ENCODE peak calls at places on chromosomes 11 and 22, in six cellular contexts. One of them, this sample, is unnamed.

GRCh38 chr11:86476109-86476861 is 101.6 kb downstream of the CCDC81 start:
- DNase-seq in breast epithelium: no peak
- DNase-seq in A172: no peak
- DNase-seq in C1 segment of cervical spinal cord: no peak
- DNase-seq in activated effector memory CD4-positive, alpha-beta T cell treated with Interleukin-2 at 50 U/mL for 16 hours: no peak
- DNase-seq in stimulated activated CD4-positive, alpha-beta T cell treated with anti-CD3 and anti-CD28 coated beads, Interleukin-12 subunit alpha, Interleukin-12 subunit beta, amount 100 ng/mL, for 48 hours: no peak
- DNase-seq in this sample: no peak

GRCh38 chr11:131855320-131855719 is 484.9 kb downstream of the NTM start:
- DNase-seq in stimulated activated CD4-positive, alpha-beta T cell treated with anti-CD3 and anti-CD28 coated beads, Interleukin-12 subunit alpha, Interleukin-12 subunit beta, amount 100 ng/mL, for 48 hours: no peak
- DNase-seq in activated effector memory CD4-positive, alpha-beta T cell treated with Interleukin-2 at 50 U/mL for 16 hours: no peak
- DNase-seq in breast epithelium: no peak
- DNase-seq in A172: no peak
- DNase-seq in C1 segment of cervical spinal cord: no peak
- DNase-seq in this sample: no peak

GRCh38 chr22:26321469-26321913 is 107.6 kb upstream of the ASPHD2 start:
- DNase-seq in activated effector memory CD4-positive, alpha-beta T cell treated with Interleukin-2 at 50 U/mL for 16 hours: no peak
- DNase-seq in A172: peak
- DNase-seq in C1 segment of cervical spinal cord: no peak
- DNase-seq in breast epithelium: no peak
- DNase-seq in stimulated activated CD4-positive, alpha-beta T cell treated with anti-CD3 and anti-CD28 coated beads, Interleukin-12 subunit alpha, Interleukin-12 subunit beta, amount 100 ng/mL, for 48 hours: no peak
- DNase-seq in this sample: no peak

GRCh38 chr22:39197578-39197977 is 45.1 kb upstream of the CBX7 start:
- DNase-seq in C1 segment of cervical spinal cord: no peak
- DNase-seq in breast epithelium: no peak
- DNase-seq in stimulated activated CD4-positive, alpha-beta T cell treated with anti-CD3 and anti-CD28 coated beads, Interleukin-12 subunit alpha, Interleukin-12 subunit beta, amount 100 ng/mL, for 48 hours: no peak
- DNase-seq in A172: no peak
- DNase-seq in activated effector memory CD4-positive, alpha-beta T cell treated with Interleukin-2 at 50 U/mL for 16 hours: no peak
- DNase-seq in this sample: peak

GRCh38 chr22:43085658-43086606 is 3.3 kb downstream of the TTLL1 start:
- DNase-seq in C1 segment of cervical spinal cord: no peak
- DNase-seq in breast epithelium: no peak
- DNase-seq in activated effector memory CD4-positive, alpha-beta T cell treated with Interleukin-2 at 50 U/mL for 16 hours: no peak
- DNase-seq in A172: no peak
- DNase-seq in stimulated activated CD4-positive, alpha-beta T cell treated with anti-CD3 and anti-CD28 coated beads, Interleukin-12 subunit alpha, Interleukin-12 subunit beta, amount 100 ng/mL, for 48 hours: no peak
- DNase-seq in this sample: no peak

GRCh38 chr11:67303132-67303988 is at the start of gene SSH3:
- DNase-seq in activated effector memory CD4-positive, alpha-beta T cell treated with Interleukin-2 at 50 U/mL for 16 hours: peak
- DNase-seq in A172: no peak
- DNase-seq in breast epithelium: peak
- DNase-seq in stimulated activated CD4-positive, alpha-beta T cell treated with anti-CD3 and anti-CD28 coated beads, Interleukin-12 subunit alpha, Interleukin-12 subunit beta, amount 100 ng/mL, for 48 hours: no peak
- DNase-seq in C1 segment of cervical spinal cord: peak
- DNase-seq in this sample: peak

GRCh38 chr11:117185739-117186430 is 7.3 kb downstream of the SIDT2 start:
- DNase-seq in breast epithelium: peak
- DNase-seq in C1 segment of cervical spinal cord: no peak
- DNase-seq in activated effector memory CD4-positive, alpha-beta T cell treated with Interleukin-2 at 50 U/mL for 16 hours: no peak
- DNase-seq in stimulated activated CD4-positive, alpha-beta T cell treated with anti-CD3 and anti-CD28 coated beads, Interleukin-12 subunit alpha, Interleukin-12 subunit beta, amount 100 ng/mL, for 48 hours: no peak
- DNase-seq in A172: no peak
- DNase-seq in this sample: no peak

GRCh38 chr22:43381693-43382092 is 30.1 kb upstream of the MPPED1 start:
- DNase-seq in stimulated activated CD4-positive, alpha-beta T cell treated with anti-CD3 and anti-CD28 coated beads, Interleukin-12 subunit alpha, Interleukin-12 subunit beta, amount 100 ng/mL, for 48 hours: no peak
- DNase-seq in A172: no peak
- DNase-seq in activated effector memory CD4-positive, alpha-beta T cell treated with Interleukin-2 at 50 U/mL for 16 hours: no peak
- DNase-seq in breast epithelium: no peak
- DNase-seq in C1 segment of cervical spinal cord: no peak
- DNase-seq in this sample: no peak

GRCh38 chr22:46319319-46319718 is 16.2 kb upstream of the TRMU start:
- DNase-seq in C1 segment of cervical spinal cord: no peak
- DNase-seq in breast epithelium: no peak
- DNase-seq in stimulated activated CD4-positive, alpha-beta T cell treated with anti-CD3 and anti-CD28 coated beads, Interleukin-12 subunit alpha, Interleukin-12 subunit beta, amount 100 ng/mL, for 48 hours: no peak
- DNase-seq in activated effector memory CD4-positive, alpha-beta T cell treated with Interleukin-2 at 50 U/mL for 16 hours: no peak
- DNase-seq in A172: no peak
- DNase-seq in this sample: no peak

GRCh38 chr11:71248251-71248570 is 4.2 kb downstream of the SHANK2 start:
- DNase-seq in breast epithelium: peak
- DNase-seq in stimulated activated CD4-positive, alpha-beta T cell treated with anti-CD3 and anti-CD28 coated beads, Interleukin-12 subunit alpha, Interleukin-12 subunit beta, amount 100 ng/mL, for 48 hours: no peak
- DNase-seq in activated effector memory CD4-positive, alpha-beta T cell treated with Interleukin-2 at 50 U/mL for 16 hours: no peak
- DNase-seq in A172: no peak
- DNase-seq in C1 segment of cervical spinal cord: no peak
- DNase-seq in this sample: peak

GRCh38 chr22:36323855-36324331 is 63.9 kb downstream of the MYH9 start:
- DNase-seq in C1 segment of cervical spinal cord: no peak
- DNase-seq in activated effector memory CD4-positive, alpha-beta T cell treated with Interleukin-2 at 50 U/mL for 16 hours: no peak
- DNase-seq in breast epithelium: no peak
- DNase-seq in stimulated activated CD4-positive, alpha-beta T cell treated with anti-CD3 and anti-CD28 coated beads, Interleukin-12 subunit alpha, Interleukin-12 subunit beta, amount 100 ng/mL, for 48 hours: no peak
- DNase-seq in A172: no peak
- DNase-seq in this sample: no peak

GRCh38 chr11:5967708-5968107 is 586 bp downstream of the OR56A5 start:
- DNase-seq in activated effector memory CD4-positive, alpha-beta T cell treated with Interleukin-2 at 50 U/mL for 16 hours: no peak
- DNase-seq in A172: peak
- DNase-seq in C1 segment of cervical spinal cord: no peak
- DNase-seq in breast epithelium: no peak
- DNase-seq in stimulated activated CD4-positive, alpha-beta T cell treated with anti-CD3 and anti-CD28 coated beads, Interleukin-12 subunit alpha, Interleukin-12 subunit beta, amount 100 ng/mL, for 48 hours: no peak
- DNase-seq in this sample: no peak

GRCh38 chr11:43903969-43904368 is 23.3 kb downstream of the ALKBH3 start:
- DNase-seq in C1 segment of cervical spinal cord: no peak
- DNase-seq in A172: no peak
- DNase-seq in breast epithelium: no peak
- DNase-seq in stimulated activated CD4-positive, alpha-beta T cell treated with anti-CD3 and anti-CD28 coated beads, Interleukin-12 subunit alpha, Interleukin-12 subunit beta, amount 100 ng/mL, for 48 hours: no peak
- DNase-seq in activated effector memory CD4-positive, alpha-beta T cell treated with Interleukin-2 at 50 U/mL for 16 hours: no peak
- DNase-seq in this sample: no peak

GRCh38 chr22:39315389-39315788 is 4.0 kb downstream of the RPL3 start:
- DNase-seq in A172: no peak
- DNase-seq in stimulated activated CD4-positive, alpha-beta T cell treated with anti-CD3 and anti-CD28 coated beads, Interleukin-12 subunit alpha, Interleukin-12 subunit beta, amount 100 ng/mL, for 48 hours: no peak
- DNase-seq in breast epithelium: no peak
- DNase-seq in activated effector memory CD4-positive, alpha-beta T cell treated with Interleukin-2 at 50 U/mL for 16 hours: no peak
- DNase-seq in C1 segment of cervical spinal cord: no peak
- DNase-seq in this sample: no peak

GRCh38 chr11:83007909-83008580 is 63.7 kb downstream of the RAB30 start:
- DNase-seq in stimulated activated CD4-positive, alpha-beta T cell treated with anti-CD3 and anti-CD28 coated beads, Interleukin-12 subunit alpha, Interleukin-12 subunit beta, amount 100 ng/mL, for 48 hours: no peak
- DNase-seq in activated effector memory CD4-positive, alpha-beta T cell treated with Interleukin-2 at 50 U/mL for 16 hours: no peak
- DNase-seq in C1 segment of cervical spinal cord: no peak
- DNase-seq in breast epithelium: no peak
- DNase-seq in A172: no peak
- DNase-seq in this sample: no peak

GRCh38 chr11:2587976-2588748 is 111.6 kb downstream of the KCNQ1OT1 start:
- DNase-seq in C1 segment of cervical spinal cord: no peak
- DNase-seq in A172: no peak
- DNase-seq in breast epithelium: peak
- DNase-seq in stimulated activated CD4-positive, alpha-beta T cell treated with anti-CD3 and anti-CD28 coated beads, Interleukin-12 subunit alpha, Interleukin-12 subunit beta, amount 100 ng/mL, for 48 hours: no peak
- DNase-seq in activated effector memory CD4-positive, alpha-beta T cell treated with Interleukin-2 at 50 U/mL for 16 hours: no peak
- DNase-seq in this sample: no peak

GRCh38 chr11:12457030-12457600 is 79.7 kb downstream of the PARVA start:
- DNase-seq in breast epithelium: no peak
- DNase-seq in activated effector memory CD4-positive, alpha-beta T cell treated with Interleukin-2 at 50 U/mL for 16 hours: no peak
- DNase-seq in stimulated activated CD4-positive, alpha-beta T cell treated with anti-CD3 and anti-CD28 coated beads, Interleukin-12 subunit alpha, Interleukin-12 subunit beta, amount 100 ng/mL, for 48 hours: no peak
- DNase-seq in A172: no peak
- DNase-seq in C1 segment of cervical spinal cord: no peak
- DNase-seq in this sample: no peak

GRCh38 chr22:40396882-40397281 is 26.5 kb downstream of the SGSM3 start:
- DNase-seq in activated effector memory CD4-positive, alpha-beta T cell treated with Interleukin-2 at 50 U/mL for 16 hours: no peak
- DNase-seq in A172: peak
- DNase-seq in breast epithelium: peak
- DNase-seq in stimulated activated CD4-positive, alpha-beta T cell treated with anti-CD3 and anti-CD28 coated beads, Interleukin-12 subunit alpha, Interleukin-12 subunit beta, amount 100 ng/mL, for 48 hours: no peak
- DNase-seq in C1 segment of cervical spinal cord: no peak
- DNase-seq in this sample: no peak

GRCh38 chr11:11841605-11842425 is at the start of gene USP47:
- DNase-seq in C1 segment of cervical spinal cord: peak
- DNase-seq in stimulated activated CD4-positive, alpha-beta T cell treated with anti-CD3 and anti-CD28 coated beads, Interleukin-12 subunit alpha, Interleukin-12 subunit beta, amount 100 ng/mL, for 48 hours: peak
- DNase-seq in A172: peak
- DNase-seq in activated effector memory CD4-positive, alpha-beta T cell treated with Interleukin-2 at 50 U/mL for 16 hours: peak
- DNase-seq in breast epithelium: peak
- DNase-seq in this sample: peak

GRCh38 chr11:68914761-68915160 is 11.1 kb downstream of the IGHMBP2 start:
- DNase-seq in breast epithelium: no peak
- DNase-seq in C1 segment of cervical spinal cord: no peak
- DNase-seq in activated effector memory CD4-positive, alpha-beta T cell treated with Interleukin-2 at 50 U/mL for 16 hours: no peak
- DNase-seq in stimulated activated CD4-positive, alpha-beta T cell treated with anti-CD3 and anti-CD28 coated beads, Interleukin-12 subunit alpha, Interleukin-12 subunit beta, amount 100 ng/mL, for 48 hours: no peak
- DNase-seq in A172: no peak
- DNase-seq in this sample: no peak

GRCh38 chr22:49657275-49657973 is 170.2 kb downstream of the BRD1 start:
- DNase-seq in activated effector memory CD4-positive, alpha-beta T cell treated with Interleukin-2 at 50 U/mL for 16 hours: peak
- DNase-seq in breast epithelium: no peak
- DNase-seq in C1 segment of cervical spinal cord: no peak
- DNase-seq in A172: peak
- DNase-seq in stimulated activated CD4-positive, alpha-beta T cell treated with anti-CD3 and anti-CD28 coated beads, Interleukin-12 subunit alpha, Interleukin-12 subunit beta, amount 100 ng/mL, for 48 hours: peak
- DNase-seq in this sample: peak

GRCh38 chr22:28239941-28240340 is 320.9 kb upstream of the PITPNB start:
- DNase-seq in C1 segment of cervical spinal cord: no peak
- DNase-seq in activated effector memory CD4-positive, alpha-beta T cell treated with Interleukin-2 at 50 U/mL for 16 hours: no peak
- DNase-seq in breast epithelium: no peak
- DNase-seq in A172: no peak
- DNase-seq in stimulated activated CD4-positive, alpha-beta T cell treated with anti-CD3 and anti-CD28 coated beads, Interleukin-12 subunit alpha, Interleukin-12 subunit beta, amount 100 ng/mL, for 48 hours: no peak
- DNase-seq in this sample: no peak

GRCh38 chr11:78907636-78908035 is 333.0 kb upstream of the NARS2 start:
- DNase-seq in breast epithelium: no peak
- DNase-seq in stimulated activated CD4-positive, alpha-beta T cell treated with anti-CD3 and anti-CD28 coated beads, Interleukin-12 subunit alpha, Interleukin-12 subunit beta, amount 100 ng/mL, for 48 hours: no peak
- DNase-seq in A172: no peak
- DNase-seq in activated effector memory CD4-positive, alpha-beta T cell treated with Interleukin-2 at 50 U/mL for 16 hours: no peak
- DNase-seq in C1 segment of cervical spinal cord: no peak
- DNase-seq in this sample: no peak

GRCh38 chr11:20178976-20179375 is 18.7 kb upstream of the DBX1 start:
- DNase-seq in C1 segment of cervical spinal cord: no peak
- DNase-seq in stimulated activated CD4-positive, alpha-beta T cell treated with anti-CD3 and anti-CD28 coated beads, Interleukin-12 subunit alpha, Interleukin-12 subunit beta, amount 100 ng/mL, for 48 hours: no peak
- DNase-seq in A172: no peak
- DNase-seq in activated effector memory CD4-positive, alpha-beta T cell treated with Interleukin-2 at 50 U/mL for 16 hours: no peak
- DNase-seq in breast epithelium: no peak
- DNase-seq in this sample: no peak

GRCh38 chr11:115990004-115990447 is 485.8 kb upstream of the CADM1 start:
- DNase-seq in A172: no peak
- DNase-seq in stimulated activated CD4-positive, alpha-beta T cell treated with anti-CD3 and anti-CD28 coated beads, Interleukin-12 subunit alpha, Interleukin-12 subunit beta, amount 100 ng/mL, for 48 hours: no peak
- DNase-seq in activated effector memory CD4-positive, alpha-beta T cell treated with Interleukin-2 at 50 U/mL for 16 hours: no peak
- DNase-seq in breast epithelium: no peak
- DNase-seq in C1 segment of cervical spinal cord: no peak
- DNase-seq in this sample: no peak

GRCh38 chr11:69152748-69153446 is 2.8 kb upstream of the SMIM38 start:
- DNase-seq in activated effector memory CD4-positive, alpha-beta T cell treated with Interleukin-2 at 50 U/mL for 16 hours: no peak
- DNase-seq in C1 segment of cervical spinal cord: no peak
- DNase-seq in stimulated activated CD4-positive, alpha-beta T cell treated with anti-CD3 and anti-CD28 coated beads, Interleukin-12 subunit alpha, Interleukin-12 subunit beta, amount 100 ng/mL, for 48 hours: no peak
- DNase-seq in A172: no peak
- DNase-seq in breast epithelium: no peak
- DNase-seq in this sample: no peak

GRCh38 chr22:45246060-45246985 is 5.6 kb upstream of the KIAA0930 start:
- DNase-seq in activated effector memory CD4-positive, alpha-beta T cell treated with Interleukin-2 at 50 U/mL for 16 hours: no peak
- DNase-seq in breast epithelium: no peak
- DNase-seq in A172: peak
- DNase-seq in stimulated activated CD4-positive, alpha-beta T cell treated with anti-CD3 and anti-CD28 coated beads, Interleukin-12 subunit alpha, Interleukin-12 subunit beta, amount 100 ng/mL, for 48 hours: no peak
- DNase-seq in C1 segment of cervical spinal cord: no peak
- DNase-seq in this sample: no peak

GRCh38 chr22:36562261-36562835 is 33.4 kb upstream of the EIF3D start:
- DNase-seq in stimulated activated CD4-positive, alpha-beta T cell treated with anti-CD3 and anti-CD28 coated beads, Interleukin-12 subunit alpha, Interleukin-12 subunit beta, amount 100 ng/mL, for 48 hours: no peak
- DNase-seq in activated effector memory CD4-positive, alpha-beta T cell treated with Interleukin-2 at 50 U/mL for 16 hours: no peak
- DNase-seq in breast epithelium: no peak
- DNase-seq in A172: peak
- DNase-seq in C1 segment of cervical spinal cord: no peak
- DNase-seq in this sample: no peak

GRCh38 chr11:68684385-68685356 is at the start of gene GAL:
- DNase-seq in activated effector memory CD4-positive, alpha-beta T cell treated with Interleukin-2 at 50 U/mL for 16 hours: no peak
- DNase-seq in breast epithelium: no peak
- DNase-seq in A172: no peak
- DNase-seq in stimulated activated CD4-positive, alpha-beta T cell treated with anti-CD3 and anti-CD28 coated beads, Interleukin-12 subunit alpha, Interleukin-12 subunit beta, amount 100 ng/mL, for 48 hours: no peak
- DNase-seq in C1 segment of cervical spinal cord: no peak
- DNase-seq in this sample: no peak

GRCh38 chr22:23828800-23829680 is 9.8 kb downstream of the DERL3 start:
- DNase-seq in A172: no peak
- DNase-seq in breast epithelium: no peak
- DNase-seq in activated effector memory CD4-positive, alpha-beta T cell treated with Interleukin-2 at 50 U/mL for 16 hours: no peak
- DNase-seq in stimulated activated CD4-positive, alpha-beta T cell treated with anti-CD3 and anti-CD28 coated beads, Interleukin-12 subunit alpha, Interleukin-12 subunit beta, amount 100 ng/mL, for 48 hours: no peak
- DNase-seq in C1 segment of cervical spinal cord: peak
- DNase-seq in this sample: no peak

GRCh38 chr11:17428930-17429329 is 40.5 kb upstream of the KCNJ11 start:
- DNase-seq in stimulated activated CD4-positive, alpha-beta T cell treated with anti-CD3 and anti-CD28 coated beads, Interleukin-12 subunit alpha, Interleukin-12 subunit beta, amount 100 ng/mL, for 48 hours: no peak
- DNase-seq in A172: no peak
- DNase-seq in activated effector memory CD4-positive, alpha-beta T cell treated with Interleukin-2 at 50 U/mL for 16 hours: no peak
- DNase-seq in C1 segment of cervical spinal cord: no peak
- DNase-seq in breast epithelium: no peak
- DNase-seq in this sample: no peak

GRCh38 chr11:126581871-126582270 is 226.4 kb downstream of the ST3GAL4 start:
- DNase-seq in stimulated activated CD4-positive, alpha-beta T cell treated with anti-CD3 and anti-CD28 coated beads, Interleukin-12 subunit alpha, Interleukin-12 subunit beta, amount 100 ng/mL, for 48 hours: no peak
- DNase-seq in breast epithelium: no peak
- DNase-seq in activated effector memory CD4-positive, alpha-beta T cell treated with Interleukin-2 at 50 U/mL for 16 hours: no peak
- DNase-seq in A172: no peak
- DNase-seq in C1 segment of cervical spinal cord: no peak
- DNase-seq in this sample: no peak

GRCh38 chr11:90329043-90329442 is 106.2 kb upstream of the CHORDC1 start:
- DNase-seq in breast epithelium: no peak
- DNase-seq in A172: no peak
- DNase-seq in C1 segment of cervical spinal cord: no peak
- DNase-seq in stimulated activated CD4-positive, alpha-beta T cell treated with anti-CD3 and anti-CD28 coated beads, Interleukin-12 subunit alpha, Interleukin-12 subunit beta, amount 100 ng/mL, for 48 hours: no peak
- DNase-seq in activated effector memory CD4-positive, alpha-beta T cell treated with Interleukin-2 at 50 U/mL for 16 hours: no peak
- DNase-seq in this sample: no peak

GRCh38 chr11:706439-706956 is 467 bp downstream of the EPS8L2 start:
- DNase-seq in activated effector memory CD4-positive, alpha-beta T cell treated with Interleukin-2 at 50 U/mL for 16 hours: no peak
- DNase-seq in stimulated activated CD4-positive, alpha-beta T cell treated with anti-CD3 and anti-CD28 coated beads, Interleukin-12 subunit alpha, Interleukin-12 subunit beta, amount 100 ng/mL, for 48 hours: no peak
- DNase-seq in breast epithelium: no peak
- DNase-seq in A172: no peak
- DNase-seq in C1 segment of cervical spinal cord: no peak
- DNase-seq in this sample: no peak

GRCh38 chr22:17370036-17370765 is 941 bp downstream of the CECR2 start:
- DNase-seq in A172: no peak
- DNase-seq in activated effector memory CD4-positive, alpha-beta T cell treated with Interleukin-2 at 50 U/mL for 16 hours: no peak
- DNase-seq in breast epithelium: no peak
- DNase-seq in stimulated activated CD4-positive, alpha-beta T cell treated with anti-CD3 and anti-CD28 coated beads, Interleukin-12 subunit alpha, Interleukin-12 subunit beta, amount 100 ng/mL, for 48 hours: no peak
- DNase-seq in C1 segment of cervical spinal cord: peak
- DNase-seq in this sample: no peak

GRCh38 chr11:73838443-73839122 is 38.1 kb downstream of the COA4 start:
- DNase-seq in A172: peak
- DNase-seq in C1 segment of cervical spinal cord: peak
- DNase-seq in stimulated activated CD4-positive, alpha-beta T cell treated with anti-CD3 and anti-CD28 coated beads, Interleukin-12 subunit alpha, Interleukin-12 subunit beta, amount 100 ng/mL, for 48 hours: no peak
- DNase-seq in breast epithelium: no peak
- DNase-seq in activated effector memory CD4-positive, alpha-beta T cell treated with Interleukin-2 at 50 U/mL for 16 hours: no peak
- DNase-seq in this sample: no peak

This sample was measured in suprapubic skin.